ENCODE peak calls at places on chromosomes 11 and 22, in nine cellular contexts. Y is H9, S is mesenchymal stem cell, W is fibroblast of lung, N is K562, B is PC-3, C is PC-9, A is neural progenitor cell, M is HepG2. E is an unnamed sample. For H3K4me1, the result is how much of the 10 kb centered on the place peaks cover.

GRCh38 chr11:47359586-47359985 is 7.1 kb upstream of the MYBPC3 start:
- DNase-seq in M (no peak), C (no peak), Y (no peak), N (no peak), W (no peak), B (no peak), A (no peak), S (no peak), E (no peak)

GRCh38 chr11:120780239-120780638 is 243.7 kb upstream of the TBCEL start:
- DNase-seq in C (no peak), W (no peak), B (peak), N (no peak), M (no peak), S (peak), Y (no peak), A (no peak), E (no peak)

GRCh38 chr22:46553189-46553588 is 15.8 kb upstream of the CELSR1 start:
- DNase-seq in W (no peak), S (no peak), M (no peak), N (no peak), Y (no peak), B (no peak), C (no peak), A (no peak), E (no peak)

GRCh38 chr22:39290724-39291161 is 28.7 kb downstream of the RPL3 start:
- DNase-seq in N (no peak), Y (peak), S (peak), C (peak), B (peak), M (peak), A (no peak), W (peak), E (no peak)

GRCh38 chr22:24819941-24820461 is 14.0 kb downstream of the SGSM1 start:
- DNase-seq in S (no peak), C (no peak), W (no peak), Y (no peak), A (no peak), N (no peak), B (peak), M (no peak), E (no peak)

GRCh38 chr22:23251445-23252093 is 71.3 kb downstream of the BCR start:
- DNase-seq in Y (no peak), A (no peak), N (no peak), M (peak), W (no peak), C (no peak), B (peak), S (peak), E (no peak)

GRCh38 chr11:26102325-26102724 is 229.6 kb upstream of the ANO3 start:
- DNase-seq in W (no peak), C (no peak), S (no peak), M (no peak), Y (no peak), A (no peak), N (no peak), B (no peak), E (no peak)

GRCh38 chr11:45184640-45185039 is 38.2 kb downstream of the PRDM11 start:
- DNase-seq in N (no peak), S (no peak), C (no peak), M (no peak), A (no peak), W (no peak), B (no peak), Y (no peak), E (no peak)

GRCh38 chr11:33891714-33892327 is at the start of gene LMO2:
- DNase-seq in Y (no peak), N (peak), C (no peak), A (no peak), M (no peak), W (no peak), S (no peak), B (no peak), E (no peak)

GRCh38 chr11:69005183-69005630 is 7.8 kb downstream of the MRGPRF start:
- DNase-seq in B (no peak), A (no peak), C (no peak), N (no peak), M (no peak), Y (peak), S (no peak), W (no peak), E (no peak)
- H3K4me1 ChIP-seq in B (under half), A (under half), C (under half), N (under half), M (under half), Y (under half), S (under half), W (under half), E (under half)

GRCh38 chr11:78350646-78351165 is 66.9 kb downstream of the GAB2 start:
- DNase-seq in Y (no peak), M (no peak), N (no peak), C (no peak), B (no peak), W (peak), S (peak), A (peak), E (peak)
- H2AFZ ChIP-seq in Y (no peak), M (no peak), N (peak), C (no peak), B (no peak), W (peak), S (peak), A (no peak), E (peak)

DNA sequence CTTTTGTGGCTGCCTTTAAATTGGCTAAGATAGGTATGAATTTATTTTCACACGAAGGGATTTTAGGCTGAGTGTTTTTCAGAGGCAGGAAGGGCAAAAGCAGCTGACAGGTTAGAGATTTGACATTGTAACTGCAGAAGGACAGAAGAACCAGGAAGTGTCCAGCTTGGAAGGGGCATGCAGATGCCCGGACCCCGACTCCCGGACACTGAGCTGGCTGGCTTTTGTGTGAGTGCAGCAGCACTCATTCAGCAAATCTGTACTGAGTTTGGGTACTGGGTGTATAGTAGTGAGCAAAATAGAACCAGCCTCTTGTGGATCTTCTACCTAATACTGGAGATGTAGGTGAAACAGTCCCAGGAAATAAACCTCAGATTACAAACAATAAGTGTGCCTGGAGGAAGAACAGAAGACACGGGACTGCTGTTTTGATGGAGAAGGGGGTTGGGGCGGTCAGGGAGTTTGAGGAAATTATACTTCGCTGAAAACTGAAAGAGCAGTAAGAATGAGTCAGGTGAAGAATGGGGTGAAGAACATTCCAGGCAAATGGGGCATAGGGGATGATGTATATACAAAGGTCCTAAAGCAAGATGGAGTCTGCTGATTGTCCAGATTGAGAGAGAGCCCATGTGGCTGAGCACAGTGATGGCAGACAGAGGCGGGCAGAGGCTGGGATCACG is 64.6 kb downstream of the PPFIBP2 start:
- DNase-seq in B (no peak), N (no peak), S (no peak), W (no peak), C (peak), Y (no peak), A (no peak), M (no peak), E (no peak)
- H3K4me1 ChIP-seq in B (under half), N (under half), S (under half), W (under half), C (half or more), Y (under half), A (under half), M (half or more), E (under half)

GRCh38 chr11:23577296-23577695 is 717.0 kb upstream of the CCDC179 start:
- DNase-seq in W (no peak), C (no peak), A (no peak), B (no peak), M (no peak), Y (no peak), N (no peak), S (no peak), E (no peak)
- H2AFZ ChIP-seq in W (no peak), C (no peak), A (no peak), B (no peak), M (no peak), Y (no peak), N (no peak), S (no peak), E (no peak)

DNA sequence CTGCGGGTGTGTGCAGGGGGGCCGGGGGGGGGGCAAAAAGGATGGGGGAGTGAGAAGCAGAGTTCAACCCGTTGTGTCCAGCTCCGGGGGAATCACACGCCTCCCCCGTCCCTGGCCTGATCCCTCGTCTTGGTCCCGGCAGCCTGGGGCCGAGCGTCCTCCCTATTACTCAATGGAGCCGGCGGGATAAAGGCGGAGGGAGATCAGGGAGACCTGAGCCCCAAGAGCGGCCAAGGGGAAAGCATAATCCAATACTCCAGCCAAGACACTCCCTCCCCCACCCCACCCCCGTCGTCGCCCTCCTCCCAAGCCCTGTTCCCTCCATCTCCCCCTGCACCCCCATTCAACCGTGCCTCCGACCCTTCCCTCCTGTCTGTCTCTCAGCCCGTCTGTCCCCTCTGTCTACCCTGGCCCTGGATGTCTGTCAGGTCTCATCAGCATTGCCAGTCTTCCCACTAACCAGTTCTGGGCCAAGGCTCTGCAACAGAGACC is 2.6 kb downstream of the PHOX2A start:
- DNase-seq in N (no peak), C (no peak), B (no peak), A (peak), S (no peak), W (no peak), Y (peak), M (no peak), E (no peak)
- H3K4me1 ChIP-seq in N (under half), C (under half), B (under half), A (under half), S (under half), W (under half), Y (under half), M (under half), E (under half)

GRCh38 chr11:63556404-63556803 is 6.8 kb downstream of the PLAAT2 start:
- DNase-seq in Y (peak), W (no peak), B (no peak), N (no peak), C (no peak), A (no peak), M (no peak), S (no peak), E (no peak)

GRCh38 chr11:63552921-63553320 is 10.3 kb downstream of the PLAAT2 start:
- DNase-seq in W (no peak), B (peak), S (no peak), C (no peak), A (no peak), M (no peak), Y (peak), N (no peak), E (no peak)

GRCh38 chr11:63554901-63555218 is 8.3 kb downstream of the PLAAT2 start:
- DNase-seq in B (no peak), S (no peak), Y (peak), W (no peak), M (no peak), A (no peak), N (no peak), C (no peak), E (no peak)

GRCh38 chr11:63551889-63552266 is 11.3 kb downstream of the PLAAT2 start:
- DNase-seq in W (no peak), B (no peak), Y (peak), A (no peak), N (no peak), S (no peak), M (no peak), C (no peak), E (no peak)

GRCh38 chr11:63553759-63554158 is 9.4 kb downstream of the PLAAT2 start:
- DNase-seq in M (no peak), C (no peak), W (no peak), B (peak), Y (peak), S (no peak), N (no peak), A (no peak), E (peak)
- H2AFZ ChIP-seq in M (no peak), C (no peak), W (no peak), B (peak), Y (no peak), S (no peak), N (peak), A (no peak), E (peak)

DNA sequence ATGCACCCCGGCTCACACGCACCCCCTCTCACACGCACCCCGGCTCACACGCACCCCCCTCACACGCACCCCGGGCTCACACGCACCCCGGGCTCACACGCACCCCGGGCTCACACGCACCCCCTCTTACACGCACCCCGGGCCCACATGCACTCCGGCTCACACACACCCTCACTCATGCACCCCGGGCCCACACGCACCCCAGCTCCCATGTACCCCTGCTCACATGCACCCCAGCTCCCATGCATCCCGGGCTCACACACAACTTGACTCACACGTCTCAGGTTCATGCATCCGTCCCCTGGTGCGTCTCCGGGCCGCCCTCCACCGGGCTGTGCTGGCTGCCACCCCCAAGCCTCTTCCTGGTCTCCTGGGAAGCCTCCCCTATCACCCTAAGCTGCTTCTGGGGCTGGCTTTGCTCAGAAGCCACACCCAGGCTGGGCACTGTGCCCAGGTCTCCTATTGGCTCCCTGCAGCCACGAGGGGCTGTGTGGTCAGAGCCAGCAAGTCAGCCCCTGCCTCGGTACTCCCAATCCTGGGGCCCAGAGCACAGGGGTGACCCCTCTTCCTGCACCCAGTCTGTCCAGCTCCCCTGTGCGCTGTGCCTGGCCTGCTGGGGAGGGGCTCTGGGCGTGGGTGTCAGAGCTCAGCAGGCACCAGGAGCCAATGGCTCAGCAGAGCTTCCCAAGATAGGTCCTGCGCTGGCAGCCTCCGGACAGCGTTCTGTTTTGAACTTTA is 16.9 kb downstream of the TSPAN4 start:
- DNase-seq in C (no peak), N (peak), W (peak), S (peak), M (no peak), A (no peak), Y (no peak), B (peak), E (no peak)
- H3K4me1 ChIP-seq in C (under half), N (half or more), W (under half), S (half or more), M (under half), A (under half), Y (under half), B (under half), E (under half)